ENCODE peak calls at places on chromosomes 4 and X, in nine cellular contexts. U is HCT116, D is suprapubic skin, S is H1, P is transverse colon, J is esophagus muscularis mucosa, Z is SK-N-SH, F is sigmoid colon, W is HepG2. B is an unnamed sample.

GRCh38 chrX:9770319-9770718 is 4.7 kb upstream of the GPR143 start:
- DNase-seq in P (no peak), W (no peak), J (no peak), Z (no peak), D (no peak), S (no peak), U (no peak), F (no peak), B (peak; percentile 16)

GRCh38 chr4:111689214-111689613 is 456.0 kb upstream of the FAM241A start:
- DNase-seq in D (no peak), Z (no peak), U (no peak), P (no peak), F (peak; percentile 70), W (no peak), S (no peak), J (no peak), B (no peak)

GRCh38 chr4:122522944-122523343 is 66.4 kb upstream of the IL2 start:
- DNase-seq in F (no peak), Z (no peak), D (no peak), U (no peak), S (no peak), W (no peak), P (no peak), J (no peak), B (no peak)

GRCh38 chr4:26529479-26529878 is 39.2 kb upstream of the CCKAR start:
- DNase-seq in Z (no peak), U (no peak), W (no peak), J (no peak), F (no peak), P (no peak), D (no peak), S (no peak), B (no peak)

GRCh38 chr4:5979981-5980380 is 38.2 kb downstream of the C4orf50 start:
- DNase-seq in Z (peak; percentile 80), W (no peak), J (no peak), F (no peak), S (peak; percentile 56), U (peak; percentile 7), P (no peak), D (peak; percentile 65), B (peak; percentile 86)

GRCh38 chrX:102765217-102765616 is 44.7 kb downstream of the GPRASP3 start:
- DNase-seq in Z (no peak), P (no peak), D (no peak), U (no peak), W (no peak), F (peak; percentile 69), S (no peak), J (no peak), B (no peak)

GRCh38 chr4:115154826-115155225 is 41.4 kb upstream of the NDST4 start:
- DNase-seq in J (no peak), Z (no peak), W (no peak), D (no peak), S (no peak), F (no peak), U (no peak), P (no peak), B (peak; percentile 60)

GRCh38 chr4:83961575-83961974 is 425.7 kb downstream of the GPAT3 start:
- DNase-seq in P (no peak), U (no peak), J (no peak), D (no peak), F (no peak), S (no peak), Z (no peak), W (no peak), B (no peak)

GRCh38 chr4:986949-987688 is at the start of gene IDUA:
- DNase-seq in S (no peak), J (peak; percentile 95), F (peak; percentile 86), D (peak; percentile 92), U (peak; percentile 61), W (peak; percentile 74), P (peak; percentile 90), Z (peak; percentile 97), B (peak; percentile 65)
- TF ChIP-seq POLR2AphosphoS5 in S (no peak), J (no peak), F (no peak), D (no peak), U (peak; percentile 83), W (no peak), P (peak; percentile 2), Z (peak; percentile 9), B (peak; percentile 4)

GRCh38 chr4:10032625-10033024 is 11.3 kb upstream of the SLC2A9 start:
- DNase-seq in J (no peak), D (no peak), S (no peak), W (peak; percentile 73), P (no peak), F (no peak), Z (no peak), U (peak; percentile 13), B (no peak)
- TF ChIP-seq POLR2AphosphoS5 in J (peak; percentile 27), D (no peak), S (no peak), W (no peak), P (no peak), F (no peak), Z (no peak), U (no peak), B (no peak)

DNA sequence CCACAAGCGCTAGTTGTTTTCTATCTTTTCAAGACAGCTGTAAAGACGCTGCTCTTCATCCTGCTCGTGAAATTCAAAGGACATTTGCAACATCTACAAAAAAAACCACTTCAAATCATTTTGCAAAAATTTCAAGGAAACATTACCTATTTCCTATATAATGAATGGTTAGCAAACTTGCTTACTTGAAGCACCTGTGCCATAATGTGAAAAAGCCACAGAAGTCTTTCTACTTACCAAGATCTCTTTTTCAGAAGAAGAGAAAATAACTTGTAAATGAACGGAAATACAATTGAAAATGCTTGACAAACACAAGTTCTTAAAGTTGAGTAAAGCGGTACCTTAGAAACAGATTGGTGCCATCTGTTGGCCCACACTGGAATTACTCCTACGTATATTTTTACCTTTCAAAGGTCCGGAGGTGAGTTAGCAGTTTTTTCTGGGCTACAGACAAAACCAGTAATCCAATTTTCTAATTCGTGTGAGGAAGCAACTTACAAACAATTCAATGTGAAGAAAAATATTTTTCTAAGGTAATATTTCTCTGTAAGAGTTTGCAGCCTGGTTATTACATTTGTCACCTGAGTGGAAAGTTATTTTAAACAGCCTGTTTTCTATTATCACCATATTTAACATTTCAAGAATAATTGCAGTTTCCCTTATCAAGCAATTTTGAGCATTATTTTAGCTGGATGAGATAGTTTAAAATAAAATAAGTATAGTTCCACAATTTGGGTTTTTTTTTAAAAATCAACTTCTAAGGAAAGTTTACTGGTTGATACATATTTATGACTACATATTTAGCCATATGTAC is at the start of gene TLR6:
- DNase-seq in P (peak; percentile 76), D (no peak), F (no peak), Z (peak; percentile 51), U (peak; percentile 80), W (peak; percentile 57), S (no peak), J (no peak), B (peak; percentile 88)
- TF ChIP-seq POLR2AphosphoS5 in P (no peak), D (no peak), F (no peak), Z (no peak), U (no peak), W (no peak), S (no peak), J (no peak), B (no peak)

GRCh38 chr4:162163892-162164759 is at the start of gene FSTL5:
- DNase-seq in Z (peak; percentile 81), S (peak; percentile 94), W (peak; percentile 16), D (no peak), P (peak; percentile 31), U (no peak), J (no peak), F (peak; percentile 62), B (peak; percentile 99)
- TF ChIP-seq POLR2AphosphoS5 in Z (no peak), S (peak; percentile 46), W (no peak), D (no peak), P (no peak), U (no peak), J (no peak), F (no peak), B (peak; percentile 89)